ENCODE peak calls at places on chromosomes 7 and 10, in five cellular contexts. One of them, this sample, is unnamed.

GRCh38 chr10:95600158-95600557 is 39.0 kb upstream of the SORBS1 start:
- DNase-seq in CD8-positive, alpha-beta memory T cell: no peak
- DNase-seq in IMR-90: no peak
- DNase-seq in H9: no peak
- DNase-seq in dorsolateral prefrontal cortex: no peak
- DNase-seq in this sample: no peak

GRCh38 chr10:61643316-61643751 is 19.4 kb upstream of the CABCOCO1 start:
- DNase-seq in IMR-90: peak; percentile 85
- DNase-seq in H9: no peak
- DNase-seq in dorsolateral prefrontal cortex: no peak
- DNase-seq in CD8-positive, alpha-beta memory T cell: no peak
- DNase-seq in this sample: no peak

GRCh38 chr10:60753152-60753551 is 25.1 kb upstream of the CDK1 start:
- DNase-seq in dorsolateral prefrontal cortex: no peak
- DNase-seq in IMR-90: no peak
- DNase-seq in H9: no peak
- DNase-seq in CD8-positive, alpha-beta memory T cell: no peak
- DNase-seq in this sample: no peak

GRCh38 chr7:96589038-96589437 is 120.6 kb downstream of the SEM1 start:
- DNase-seq in IMR-90: no peak
- DNase-seq in H9: peak; percentile 39
- DNase-seq in CD8-positive, alpha-beta memory T cell: no peak
- DNase-seq in dorsolateral prefrontal cortex: no peak
- DNase-seq in this sample: no peak

GRCh38 chr7:20236790-20237189 is 19.6 kb upstream of the MACC1 start:
- DNase-seq in dorsolateral prefrontal cortex: no peak
- DNase-seq in H9: no peak
- DNase-seq in IMR-90: peak; percentile 46
- DNase-seq in CD8-positive, alpha-beta memory T cell: no peak
- DNase-seq in this sample: no peak

GRCh38 chr10:102352066-102352715 is 43.3 kb upstream of the NFKB2 start:
- DNase-seq in dorsolateral prefrontal cortex: peak; percentile 50
- DNase-seq in CD8-positive, alpha-beta memory T cell: peak; percentile 56
- DNase-seq in IMR-90: peak; percentile 54
- DNase-seq in H9: peak; percentile 55
- DNase-seq in this sample: peak; percentile 37

GRCh38 chr7:44534087-44534486 is 7.0 kb downstream of the NPC1L1 start:
- DNase-seq in dorsolateral prefrontal cortex: no peak
- DNase-seq in H9: no peak
- DNase-seq in IMR-90: peak; percentile 77
- DNase-seq in CD8-positive, alpha-beta memory T cell: no peak
- DNase-seq in this sample: no peak

GRCh38 chr7:110857106-110857505 is 233.8 kb upstream of the LRRN3 start:
- DNase-seq in IMR-90: no peak
- DNase-seq in CD8-positive, alpha-beta memory T cell: no peak
- DNase-seq in dorsolateral prefrontal cortex: no peak
- DNase-seq in H9: no peak
- DNase-seq in this sample: no peak

GRCh38 chr7:18890134-18890533 is 227.3 kb downstream of the TWIST1 start:
- DNase-seq in dorsolateral prefrontal cortex: no peak
- DNase-seq in H9: no peak
- DNase-seq in CD8-positive, alpha-beta memory T cell: no peak
- DNase-seq in IMR-90: peak; percentile 90
- DNase-seq in this sample: no peak

GRCh38 chr10:110335314-110336064 is 30.8 kb upstream of the SMNDC1 start:
- DNase-seq in dorsolateral prefrontal cortex: no peak
- DNase-seq in IMR-90: no peak
- DNase-seq in CD8-positive, alpha-beta memory T cell: no peak
- DNase-seq in H9: no peak
- DNase-seq in this sample: no peak

GRCh38 chr10:21329995-21330627 is 195.4 kb downstream of the SKIDA1 start:
- DNase-seq in H9: no peak
- DNase-seq in CD8-positive, alpha-beta memory T cell: no peak
- DNase-seq in IMR-90: peak; percentile 92
- DNase-seq in dorsolateral prefrontal cortex: no peak
- DNase-seq in this sample: no peak

GRCh38 chr7:127879942-127880341 is 151.3 kb downstream of the LRRC4 start:
- DNase-seq in CD8-positive, alpha-beta memory T cell: no peak
- DNase-seq in H9: no peak
- DNase-seq in IMR-90: no peak
- DNase-seq in dorsolateral prefrontal cortex: no peak
- DNase-seq in this sample: no peak

GRCh38 chr7:151481650-151482505 is 37.8 kb downstream of the RHEB start:
- DNase-seq in CD8-positive, alpha-beta memory T cell: no peak
- DNase-seq in dorsolateral prefrontal cortex: no peak
- DNase-seq in IMR-90: no peak
- DNase-seq in H9: no peak
- DNase-seq in this sample: no peak

GRCh38 chr7:111771638-111772037 is 209.3 kb upstream of the IMMP2L start:
- DNase-seq in dorsolateral prefrontal cortex: no peak
- DNase-seq in CD8-positive, alpha-beta memory T cell: no peak
- DNase-seq in H9: no peak
- DNase-seq in IMR-90: no peak
- DNase-seq in this sample: no peak

GRCh38 chr10:128180843-128181242 is 54.6 kb upstream of the MKI67 start:
- DNase-seq in H9: no peak
- DNase-seq in dorsolateral prefrontal cortex: no peak
- DNase-seq in IMR-90: no peak
- DNase-seq in CD8-positive, alpha-beta memory T cell: no peak
- DNase-seq in this sample: no peak

GRCh38 chr10:133124357-133125211 is 35.4 kb upstream of the KNDC1 start:
- DNase-seq in IMR-90: no peak
- DNase-seq in CD8-positive, alpha-beta memory T cell: no peak
- DNase-seq in dorsolateral prefrontal cortex: peak; percentile 70
- DNase-seq in H9: peak; percentile 78
- DNase-seq in this sample: no peak

GRCh38 chr10:15324611-15325010 is 46.5 kb downstream of the FAM171A1 start:
- DNase-seq in IMR-90: no peak
- DNase-seq in CD8-positive, alpha-beta memory T cell: no peak
- DNase-seq in H9: no peak
- DNase-seq in dorsolateral prefrontal cortex: no peak
- DNase-seq in this sample: no peak

GRCh38 chr7:124570558-124570957 is 195.0 kb downstream of the GPR37 start:
- DNase-seq in CD8-positive, alpha-beta memory T cell: no peak
- DNase-seq in H9: no peak
- DNase-seq in IMR-90: no peak
- DNase-seq in dorsolateral prefrontal cortex: no peak
- DNase-seq in this sample: no peak

GRCh38 chr7:39606352-39606751 is 17.0 kb upstream of the RALA start:
- DNase-seq in IMR-90: no peak
- DNase-seq in CD8-positive, alpha-beta memory T cell: no peak
- DNase-seq in H9: no peak
- DNase-seq in dorsolateral prefrontal cortex: no peak
- DNase-seq in this sample: no peak

GRCh38 chr7:47480576-47481538 is 101.1 kb downstream of the TNS3 start:
- DNase-seq in CD8-positive, alpha-beta memory T cell: no peak
- DNase-seq in IMR-90: no peak
- DNase-seq in H9: peak; percentile 52
- DNase-seq in dorsolateral prefrontal cortex: no peak
- DNase-seq in this sample: no peak

GRCh38 chr10:88892223-88892967 is 12.3 kb downstream of the STAMBPL1 start:
- DNase-seq in dorsolateral prefrontal cortex: no peak
- DNase-seq in IMR-90: peak; percentile 68
- DNase-seq in CD8-positive, alpha-beta memory T cell: no peak
- DNase-seq in H9: peak; percentile 34
- DNase-seq in this sample: no peak

GRCh38 chr7:142364551-142364950 is 106.7 kb upstream of the PRSS58 start:
- DNase-seq in IMR-90: no peak
- DNase-seq in H9: no peak
- DNase-seq in CD8-positive, alpha-beta memory T cell: no peak
- DNase-seq in dorsolateral prefrontal cortex: no peak
- DNase-seq in this sample: no peak

GRCh38 chr7:7641129-7641663 is 644 bp downstream of the UMAD1 start:
- DNase-seq in IMR-90: peak; percentile 11
- DNase-seq in CD8-positive, alpha-beta memory T cell: peak; percentile 16
- DNase-seq in dorsolateral prefrontal cortex: no peak
- DNase-seq in H9: peak; percentile 34
- DNase-seq in this sample: no peak

GRCh38 chr7:23410446-23411183 is 59.7 kb downstream of the IGF2BP3 start:
- DNase-seq in H9: no peak
- DNase-seq in dorsolateral prefrontal cortex: no peak
- DNase-seq in IMR-90: no peak
- DNase-seq in CD8-positive, alpha-beta memory T cell: no peak
- DNase-seq in this sample: no peak

GRCh38 chr7:96300981-96301380 is 20.9 kb downstream of the SLC25A13 start:
- DNase-seq in IMR-90: no peak
- DNase-seq in dorsolateral prefrontal cortex: no peak
- DNase-seq in CD8-positive, alpha-beta memory T cell: no peak
- DNase-seq in H9: no peak
- DNase-seq in this sample: no peak

GRCh38 chr7:71682181-71682580 is 550.2 kb downstream of the GALNT17 start:
- DNase-seq in IMR-90: no peak
- DNase-seq in CD8-positive, alpha-beta memory T cell: no peak
- DNase-seq in H9: no peak
- DNase-seq in dorsolateral prefrontal cortex: no peak
- DNase-seq in this sample: no peak

DNA sequence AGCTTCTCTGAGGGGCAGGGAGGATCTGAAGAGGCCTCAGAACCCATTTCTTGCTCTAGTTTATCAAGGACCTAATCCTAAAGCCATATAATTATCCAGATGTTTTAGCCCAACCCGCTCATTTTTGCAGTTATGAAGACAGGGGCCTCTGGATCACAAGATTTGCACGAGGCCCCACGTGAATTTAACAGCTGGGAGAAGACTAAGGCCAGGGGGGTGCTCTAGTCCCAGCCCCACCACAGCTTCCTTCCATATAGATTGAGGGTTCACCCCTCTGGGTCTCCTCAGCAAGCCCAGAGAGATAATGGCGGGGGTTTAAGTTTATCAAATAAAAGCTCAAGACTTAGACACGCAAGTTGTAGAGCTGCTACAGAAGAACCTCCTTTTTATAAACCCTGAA is 7.5 kb upstream of the CPA1 start:
- DNase-seq in H9: no peak
- DNase-seq in CD8-positive, alpha-beta memory T cell: no peak
- DNase-seq in dorsolateral prefrontal cortex: no peak
- DNase-seq in IMR-90: no peak
- DNase-seq in this sample: no peak
- H3K27ac ChIP-seq in H9: no peak overlapping the region
- H3K27ac ChIP-seq in CD8-positive, alpha-beta memory T cell: no peak overlapping the region
- H3K27ac ChIP-seq in dorsolateral prefrontal cortex: peak overlapping the region; percentile 63
- H3K27ac ChIP-seq in IMR-90: peak overlapping the region; percentile 93
- H3K27ac ChIP-seq in this sample: no peak overlapping the region

GRCh38 chr7:820341-820740 is 11.9 kb upstream of the SUN1 start:
- DNase-seq in dorsolateral prefrontal cortex: no peak
- DNase-seq in IMR-90: no peak
- DNase-seq in H9: no peak
- DNase-seq in CD8-positive, alpha-beta memory T cell: no peak
- DNase-seq in this sample: no peak

GRCh38 chr7:815284-816216 is 16.7 kb upstream of the SUN1 start:
- DNase-seq in CD8-positive, alpha-beta memory T cell: no peak
- DNase-seq in dorsolateral prefrontal cortex: no peak
- DNase-seq in H9: peak; percentile 94
- DNase-seq in IMR-90: no peak
- DNase-seq in this sample: no peak

GRCh38 chr7:818031-818699 is 14.1 kb upstream of the SUN1 start:
- DNase-seq in IMR-90: peak; percentile 85
- DNase-seq in CD8-positive, alpha-beta memory T cell: no peak
- DNase-seq in H9: no peak
- DNase-seq in dorsolateral prefrontal cortex: no peak
- DNase-seq in this sample: no peak

GRCh38 chr7:816751-817671 is 15.3 kb upstream of the SUN1 start:
- DNase-seq in H9: no peak
- DNase-seq in IMR-90: no peak
- DNase-seq in CD8-positive, alpha-beta memory T cell: no peak
- DNase-seq in dorsolateral prefrontal cortex: no peak
- DNase-seq in this sample: peak; percentile 15

DNA sequence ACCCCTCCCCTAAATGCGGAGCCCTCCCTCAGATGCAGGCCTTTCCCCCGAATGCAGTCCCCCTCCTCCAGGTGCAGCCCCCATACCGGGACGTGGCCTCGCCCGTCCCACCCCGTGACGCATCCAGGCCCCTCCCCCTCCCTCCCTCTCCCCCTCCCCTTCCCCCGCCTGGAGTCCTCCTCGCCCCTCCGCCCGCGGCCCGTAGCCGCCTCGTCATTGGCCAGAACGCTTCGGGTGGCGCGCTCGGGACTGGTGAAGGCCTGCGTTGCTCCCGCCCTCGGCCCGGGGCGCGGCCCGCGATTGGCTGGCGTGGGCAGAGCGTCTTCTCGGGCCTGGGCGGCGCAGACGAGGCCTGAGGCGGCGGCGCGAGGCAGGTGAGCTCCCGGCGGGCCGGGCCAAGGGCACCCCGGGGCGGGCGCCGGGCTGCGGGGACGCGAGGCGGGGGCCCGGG is 16.0 kb upstream of the SUN1 start:
- DNase-seq in IMR-90: peak; percentile 97
- DNase-seq in CD8-positive, alpha-beta memory T cell: peak; percentile 94
- DNase-seq in dorsolateral prefrontal cortex: peak; percentile 99
- DNase-seq in H9: peak; percentile 99
- DNase-seq in this sample: peak; percentile 94
- H3K27ac ChIP-seq in IMR-90: peak overlapping the region; percentile 57
- H3K27ac ChIP-seq in CD8-positive, alpha-beta memory T cell: no peak overlapping the region
- H3K27ac ChIP-seq in dorsolateral prefrontal cortex: peak overlapping the region; percentile 74
- H3K27ac ChIP-seq in H9: no peak overlapping the region
- H3K27ac ChIP-seq in this sample: no peak overlapping the region

DNA sequence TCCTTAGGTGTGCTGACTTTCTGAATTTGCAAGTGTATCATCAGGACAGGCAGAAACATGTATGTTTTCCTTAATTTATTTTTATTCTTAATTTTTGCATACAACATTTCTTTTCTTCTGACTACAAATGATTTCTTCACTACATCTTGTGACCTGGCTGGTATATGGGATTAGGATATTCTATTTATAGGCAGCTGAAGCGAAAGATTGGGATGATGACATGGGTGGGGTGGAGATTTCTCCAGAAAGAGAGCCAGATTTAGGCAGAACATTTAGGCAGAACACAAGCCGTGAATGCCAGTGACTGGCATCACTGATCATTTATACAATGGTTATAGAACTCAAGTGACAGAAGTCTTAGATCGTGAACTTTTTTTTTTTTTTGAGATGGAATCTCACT is 256.7 kb downstream of the KLF6 start:
- DNase-seq in dorsolateral prefrontal cortex: no peak
- DNase-seq in CD8-positive, alpha-beta memory T cell: no peak
- DNase-seq in IMR-90: no peak
- DNase-seq in H9: no peak
- DNase-seq in this sample: no peak
- H3K27ac ChIP-seq in dorsolateral prefrontal cortex: no peak overlapping the region
- H3K27ac ChIP-seq in CD8-positive, alpha-beta memory T cell: no peak overlapping the region
- H3K27ac ChIP-seq in IMR-90: no peak overlapping the region
- H3K27ac ChIP-seq in H9: no peak overlapping the region
- H3K27ac ChIP-seq in this sample: no peak overlapping the region

DNA sequence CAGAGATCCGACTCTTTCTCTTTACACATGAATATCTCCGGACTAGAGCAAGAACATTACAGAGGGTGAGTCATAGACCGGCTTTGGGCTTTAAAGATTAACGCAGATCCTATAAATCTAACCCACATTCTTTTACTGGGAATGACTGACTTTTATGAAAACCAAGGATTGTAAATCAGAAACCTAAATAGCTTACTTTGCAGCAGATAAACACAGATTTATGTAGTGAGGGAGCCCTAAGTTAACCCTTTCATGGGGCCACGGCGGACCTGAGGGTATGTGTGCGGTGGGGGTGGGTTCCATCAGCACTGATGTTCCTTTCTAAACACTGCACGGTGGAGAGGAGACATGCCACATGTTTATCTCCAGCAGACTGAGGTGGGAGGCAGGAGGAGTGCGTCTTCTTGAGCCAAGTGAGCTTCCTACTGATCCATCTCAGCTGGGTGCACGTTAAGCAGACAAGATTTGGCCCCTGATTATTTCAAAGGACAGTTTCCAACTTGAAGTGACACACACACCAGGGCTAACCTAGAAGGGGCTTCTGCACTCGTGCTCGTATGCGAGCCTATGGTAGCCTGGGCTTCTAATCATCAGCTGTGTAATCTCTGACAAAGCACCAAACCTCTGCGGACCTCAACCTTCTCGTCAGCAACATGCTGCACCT is 127.6 kb downstream of the WDR11 start:
- DNase-seq in IMR-90: peak; percentile 2
- DNase-seq in H9: no peak
- DNase-seq in dorsolateral prefrontal cortex: no peak
- DNase-seq in CD8-positive, alpha-beta memory T cell: no peak
- DNase-seq in this sample: no peak
- H3K27ac ChIP-seq in IMR-90: no peak overlapping the region
- H3K27ac ChIP-seq in H9: no peak overlapping the region
- H3K27ac ChIP-seq in dorsolateral prefrontal cortex: no peak overlapping the region
- H3K27ac ChIP-seq in CD8-positive, alpha-beta memory T cell: no peak overlapping the region
- H3K27ac ChIP-seq in this sample: no peak overlapping the region